ENCODE peak calls at places on chromosomes 5 and 9, in six cellular contexts. R is GM23338, Z is activated T-cell treated with anti-CD3 and anti-CD28 coated beads for 1 hour, H is dorsolateral prefrontal cortex, D is NCI-H510A, M is fibroblast of pulmonary artery. N is an unnamed sample.

GRCh38 chr5:159469496-159470370 is 139.4 kb upstream of the IL12B start:
- DNase-seq in M (no peak), Z (peak), R (no peak), D (no peak), H (no peak), N (no peak)

GRCh38 chr9:134190232-134191121 is 26.1 kb upstream of the RNU6ATAC start:
- DNase-seq in D (no peak), M (no peak), Z (no peak), H (peak), R (no peak), N (no peak)

GRCh38 chr5:2207966-2208544 is 325.3 kb upstream of the IRX4 start:
- DNase-seq in H (no peak), M (peak), Z (no peak), D (no peak), R (peak), N (peak)

GRCh38 chr9:97374811-97375210 is 37.1 kb upstream of the TDRD7 start:
- DNase-seq in R (no peak), D (no peak), H (no peak), Z (no peak), M (no peak), N (no peak)

GRCh38 chr5:131151216-131151615 is 13.8 kb downstream of the HINT1 start:
- DNase-seq in R (no peak), Z (no peak), D (no peak), H (no peak), M (no peak), N (no peak)

GRCh38 chr5:68884893-68885292 is 208.9 kb upstream of the SLC30A5 start:
- DNase-seq in D (no peak), R (peak), H (no peak), Z (no peak), M (peak), N (no peak)

GRCh38 chr5:170265527-170265926 is 32.0 kb downstream of the LCP2 start:
- DNase-seq in R (peak), Z (no peak), M (peak), H (peak), D (no peak), N (no peak)

GRCh38 chr5:53010819-53011218 is 21.7 kb downstream of the ITGA2 start:
- DNase-seq in M (no peak), R (no peak), Z (no peak), D (no peak), H (no peak), N (no peak)

GRCh38 chr9:114278881-114279570 is 43.9 kb upstream of the ORM1 start:
- DNase-seq in H (no peak), D (no peak), Z (no peak), M (peak), R (no peak), N (peak)